ENCODE peak calls at places on chromosomes 16 and 17, in five cellular contexts. U is CD8-positive, alpha-beta T cell; H is iPS DF 6.9; D is GM23338; O is Caco-2. C is an unnamed sample.

GRCh38 chr16:55239723-55240122 is 84.3 kb upstream of the IRX6 start:
- DNase-seq in O (no peak), D (no peak), H (no peak), U (no peak), C (no peak)

GRCh38 chr16:3364774-3365427 is 9.2 kb downstream of the OR2C1 start:
- DNase-seq in D (peak; percentile 56), O (no peak), U (peak; percentile 81), H (no peak), C (peak; percentile 98)

GRCh38 chr17:19000531-19001011 is 4.0 kb downstream of the FAM83G start:
- DNase-seq in D (no peak), H (no peak), U (no peak), O (no peak), C (no peak)

GRCh38 chr16:3949287-3949686 is 68.8 kb upstream of the CREBBP start:
- DNase-seq in H (no peak), O (no peak), D (no peak), U (no peak), C (no peak)

GRCh38 chr17:8109669-8110455 is 8.5 kb downstream of the ALOXE3 start:
- DNase-seq in D (peak; percentile 91), O (peak; percentile 61), U (peak; percentile 88), H (no peak), C (peak; percentile 74)

GRCh38 chr16:54425681-54426549 is 139.3 kb upstream of the IRX3 start:
- DNase-seq in D (no peak), H (no peak), O (no peak), U (no peak), C (no peak)

GRCh38 chr17:37182786-37183185 is 193.0 kb upstream of the C17orf78 start:
- DNase-seq in U (no peak), O (no peak), D (no peak), H (no peak), C (no peak)

GRCh38 chr17:73349138-73349537 is 37.3 kb upstream of the CDC42EP4 start:
- DNase-seq in H (no peak), U (no peak), D (no peak), O (no peak), C (peak; percentile 47)

GRCh38 chr17:42484304-42484703 is 25.6 kb downstream of the ATP6V0A1 start:
- DNase-seq in H (no peak), U (peak; percentile 70), D (no peak), O (no peak), C (no peak)

GRCh38 chr17:46159686-46160085 is 33.5 kb downstream of the KANSL1 start:
- DNase-seq in D (no peak), O (no peak), U (no peak), H (no peak), C (no peak)

GRCh38 chr16:54931041-54931756 is 534 bp downstream of the IRX5 start:
- DNase-seq in H (no peak), O (no peak), D (peak; percentile 60), U (no peak), C (peak; percentile 25)

GRCh38 chr16:3734758-3735221 is 17.5 kb upstream of the TRAP1 start:
- DNase-seq in H (no peak), U (no peak), O (no peak), D (no peak), C (no peak)

GRCh38 chr17:76414334-76415295 is 30.2 kb downstream of the SPHK1 start:
- DNase-seq in D (no peak), U (no peak), O (no peak), H (no peak), C (no peak)

GRCh38 chr16:30585022-30585399 is 486 bp downstream of the ZNF785 start:
- DNase-seq in D (peak; percentile 70), U (no peak), O (no peak), H (no peak), C (peak; percentile 43)

GRCh38 chr17:39155654-39156053 is 4.2 kb upstream of the PLXDC1 start:
- DNase-seq in D (no peak), H (no peak), O (no peak), U (no peak), C (no peak)
- H3K4me3 ChIP-seq in D (no peak overlapping the region), H (no peak overlapping the region), O (no peak overlapping the region), U (no peak overlapping the region), C (no peak overlapping the region)

DNA sequence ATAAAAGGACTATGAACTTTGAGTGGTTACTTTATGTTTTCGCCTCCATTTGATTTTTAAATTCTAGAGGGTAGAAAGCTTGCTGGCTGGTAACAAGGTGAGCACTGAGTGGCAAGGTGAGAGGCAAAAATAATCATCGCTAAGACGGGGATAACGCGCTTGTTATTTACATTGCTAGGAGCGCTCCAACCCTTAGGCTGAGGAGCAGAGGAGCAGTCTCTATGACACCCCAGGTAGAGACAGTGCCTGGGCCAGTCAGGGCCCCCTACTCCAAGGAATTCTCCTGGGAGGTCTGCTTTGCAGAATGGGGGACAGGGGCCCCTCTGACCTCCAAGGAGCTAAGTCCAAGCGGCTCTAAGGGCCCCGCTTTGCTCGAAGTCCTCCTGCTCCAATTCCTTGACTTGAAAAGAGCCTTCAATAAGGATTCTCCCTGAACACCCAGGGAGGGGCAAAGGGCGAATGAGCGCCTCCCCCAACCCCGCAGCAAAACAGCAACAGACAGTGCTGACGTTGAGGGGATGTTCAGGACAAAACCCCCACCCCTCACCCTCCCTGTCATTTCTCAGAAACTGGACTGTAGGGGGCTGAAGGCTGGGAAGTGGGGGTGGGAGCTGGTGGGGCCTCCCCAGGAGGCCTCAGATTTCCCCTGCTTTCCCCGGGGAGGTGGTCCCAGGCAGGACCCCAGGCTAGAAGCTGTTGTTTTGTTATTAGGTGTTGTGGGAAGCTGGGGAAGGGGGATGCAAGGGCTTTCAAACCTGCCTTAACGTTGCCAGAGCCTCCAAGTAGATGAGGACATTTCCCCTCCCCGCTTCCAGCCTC is 10.2 kb upstream of the FOXF1 start:
- DNase-seq in H (no peak), U (no peak), O (no peak), D (peak; percentile 68), C (no peak)
- H3K36me3 ChIP-seq in H (no peaks in the 10 kb centered on the region), U (no peaks in the 10 kb centered on the region), O (no peaks in the 10 kb centered on the region), D (no peaks in the 10 kb centered on the region), C (no peaks in the 10 kb centered on the region)

DNA sequence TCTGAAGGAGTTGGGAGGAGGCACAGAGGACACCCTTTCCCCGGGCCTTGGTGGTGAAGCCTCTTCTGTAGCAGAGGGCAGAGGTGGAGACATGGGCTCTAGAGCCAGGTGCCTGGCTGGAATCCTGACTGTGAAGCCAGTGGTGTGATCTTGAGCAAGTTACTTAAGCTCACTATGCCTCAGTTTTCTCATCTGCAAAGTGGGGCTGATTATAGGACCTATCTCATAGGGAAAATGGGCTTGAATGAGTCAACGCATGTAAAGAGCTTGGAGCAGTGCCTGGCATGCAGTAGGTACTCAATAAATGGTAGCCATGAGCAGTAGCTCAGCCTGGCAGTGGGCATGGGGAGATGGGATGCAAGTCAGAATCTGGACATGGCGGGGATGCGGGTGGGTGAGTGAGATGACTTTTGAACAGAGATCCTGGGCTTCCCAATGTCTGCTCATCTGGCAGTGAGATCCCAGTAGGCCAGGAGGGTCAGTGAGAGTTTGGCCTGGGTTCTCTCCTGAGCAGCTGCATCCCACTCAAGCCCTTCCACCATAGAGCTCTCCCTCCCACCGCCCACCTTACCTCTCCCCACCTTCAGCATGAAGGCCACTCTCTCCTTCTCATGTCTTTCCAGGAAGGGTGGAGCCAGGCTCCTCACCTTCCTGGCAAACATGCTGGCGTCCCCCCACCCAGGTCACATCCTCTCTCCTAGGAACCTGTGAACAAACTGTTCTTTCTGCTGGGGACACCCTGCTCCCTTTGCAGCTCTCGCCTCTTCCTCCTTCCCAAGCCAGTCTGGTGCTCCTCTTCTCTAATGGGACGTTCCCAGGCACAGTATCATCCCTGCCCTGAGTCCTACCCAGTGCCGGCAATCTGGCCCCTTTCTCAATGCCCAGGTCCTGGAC is 13.1 kb upstream of the SP2 start:
- DNase-seq in O (no peak), H (no peak), D (no peak), U (no peak), C (no peak)
- H3K4me3 ChIP-seq in O (no peak overlapping the region), H (no peak overlapping the region), D (no peak overlapping the region), U (no peak overlapping the region), C (no peak overlapping the region)

GRCh38 chr16:13931845-13932244 is 11.9 kb downstream of the ERCC4 start:
- DNase-seq in U (peak; percentile 6), O (no peak), D (no peak), H (no peak), C (no peak)
- H3K36me3 ChIP-seq in U (peaks cover 13% of the 10 kb centered on the region), O (peaks cover 2% of the 10 kb centered on the region), D (peaks cover 14% of the 10 kb centered on the region), H (peaks cover 2% of the 10 kb centered on the region), C (peaks cover 20% of the 10 kb centered on the region)

GRCh38 chr17:1724869-1725641 is 551 bp downstream of the WDR81 start:
- DNase-seq in U (no peak), H (no peak), O (no peak), D (peak; percentile 54), C (peak; percentile 43)
- H3K4me3 ChIP-seq in U (peak overlapping the region; percentile 62), H (peak overlapping the region; percentile 57), O (peak overlapping the region; percentile 61), D (peak overlapping the region; percentile 68), C (peak overlapping the region; percentile 67)

C was measured in WERI-Rb-1.